ENCODE peak calls at places on chromosomes 4 and X, in seven cellular contexts. U is K562, C is uterus, O is heart right ventricle, J is Peyer's patch, Q is left ventricle myocardium inferior, G is psoas muscle. B is an unnamed sample. For H3K9me3, the result is how much of the 10 kb centered on the place peaks cover.

GRCh38 chrX:134599173-134599914 is 58.9 kb downstream of the PLAC1 start:
- DNase-seq in U (no peak), C (peak), O (no peak), J (no peak), Q (no peak), G (no peak), B (no peak)

GRCh38 chr4:52837716-52838558 is 24.2 kb upstream of the RASL11B start:
- DNase-seq in U (no peak), C (no peak), O (no peak), J (no peak), Q (no peak), G (no peak), B (no peak)

GRCh38 chrX:138874271-138874670 is 162.8 kb upstream of the FGF13 start:
- DNase-seq in U (no peak), C (no peak), O (no peak), J (no peak), Q (no peak), G (no peak), B (no peak)

GRCh38 chrX:116379854-116380253 is 56.6 kb upstream of the SLC6A14 start:
- DNase-seq in U (no peak), C (no peak), O (peak), J (no peak), Q (peak), G (peak), B (no peak)

GRCh38 chr4:25223770-25224375 is 10.0 kb upstream of the PI4K2B start:
- DNase-seq in U (no peak), C (no peak), O (no peak), J (no peak), Q (no peak), G (no peak), B (no peak)

GRCh38 chr4:184897807-184898388 is 72.1 kb upstream of the ACSL1 start:
- DNase-seq in U (no peak), C (no peak), O (no peak), J (no peak), Q (no peak), G (no peak), B (no peak)

GRCh38 chr4:24894243-24894642 is 18.6 kb downstream of the CCDC149 start:
- DNase-seq in U (no peak), C (no peak), O (no peak), J (no peak), Q (no peak), G (no peak), B (no peak)

GRCh38 chr4:185965456-185966384 is 103.2 kb upstream of the TLR3 start:
- DNase-seq in U (no peak), C (no peak), O (no peak), J (no peak), Q (no peak), G (no peak), B (no peak)

GRCh38 chr4:65508169-65508568 is 162.1 kb downstream of the EPHA5 start:
- DNase-seq in U (no peak), C (no peak), O (no peak), J (no peak), Q (no peak), G (no peak), B (no peak)

GRCh38 chr4:58606303-58606702 is 1496.1 kb upstream of the IGFBP7 start:
- DNase-seq in U (no peak), C (no peak), O (no peak), J (no peak), Q (no peak), G (no peak), B (no peak)

GRCh38 chr4:14434483-14434882 is 567.8 kb upstream of the CPEB2 start:
- DNase-seq in U (no peak), C (no peak), O (no peak), J (no peak), Q (no peak), G (no peak), B (no peak)

GRCh38 chr4:73777612-73778011 is 37.2 kb downstream of the CXCL8 start:
- DNase-seq in U (no peak), C (no peak), O (no peak), J (no peak), Q (no peak), G (no peak), B (no peak)

GRCh38 chr4:181830404-181831035 is 412.7 kb upstream of the TENM3 start:
- DNase-seq in U (no peak), C (no peak), O (no peak), J (no peak), Q (no peak), G (no peak), B (no peak)

GRCh38 chr4:30630431-30630830 is 89.7 kb upstream of the PCDH7 start:
- DNase-seq in U (no peak), C (no peak), O (no peak), J (no peak), Q (no peak), G (no peak), B (no peak)

GRCh38 chr4:153140294-153140693 is 63.9 kb upstream of the TRIM2 start:
- DNase-seq in U (no peak), C (no peak), O (no peak), J (no peak), Q (no peak), G (no peak), B (no peak)

GRCh38 chr4:89298788-89299152 is 8.8 kb downstream of the GPRIN3 start:
- DNase-seq in U (no peak), C (no peak), O (no peak), J (no peak), Q (no peak), G (no peak), B (no peak)

GRCh38 chr4:15729910-15730533 is 27.2 kb downstream of the BST1 start:
- DNase-seq in U (peak), C (peak), O (no peak), J (no peak), Q (no peak), G (no peak), B (no peak)

GRCh38 chr4:37976991-37977470 is 16.8 kb downstream of the PTTG2 start:
- DNase-seq in U (peak), C (peak), O (peak), J (peak), Q (peak), G (peak), B (peak)

GRCh38 chrX:129845616-129846190 is 2.0 kb upstream of the ZDHHC9 start:
- DNase-seq in U (no peak), C (no peak), O (no peak), J (no peak), Q (no peak), G (no peak), B (no peak)

GRCh38 chr4:110618091-110619000 is 4.5 kb downstream of the PITX2 start:
- DNase-seq in U (no peak), C (no peak), O (no peak), J (peak), Q (no peak), G (peak), B (no peak)

GRCh38 chr4:105560488-105560887 is 8.1 kb downstream of the ARHGEF38 start:
- DNase-seq in U (no peak), C (no peak), O (no peak), J (no peak), Q (no peak), G (no peak), B (no peak)

GRCh38 chr4:2247128-2248043 is 5.5 kb upstream of the HAUS3 start:
- DNase-seq in U (no peak), C (peak), O (peak), J (no peak), Q (peak), G (peak), B (peak)

GRCh38 chr4:77697860-77698599 is 92.4 kb downstream of the CXCL13 start:
- DNase-seq in U (no peak), C (no peak), O (no peak), J (peak), Q (no peak), G (peak), B (peak)

GRCh38 chrX:51743179-51743957 is at the start of gene GSPT2:
- DNase-seq in U (peak), C (peak), O (peak), J (peak), Q (peak), G (peak), B (peak)

GRCh38 chr4:173486714-173487392 is 43.2 kb downstream of the HAND2 start:
- DNase-seq in U (no peak), C (no peak), O (no peak), J (no peak), Q (peak), G (no peak), B (no peak)

GRCh38 chrX:17531500-17531899 is 156.5 kb downstream of the NHS start:
- DNase-seq in U (no peak), C (no peak), O (no peak), J (no peak), Q (no peak), G (no peak), B (no peak)
- TF ChIP-seq CTCF in U (peak), C (no peak), O (no peak), J (no peak), Q (no peak), G (no peak), B (no peak)

DNA sequence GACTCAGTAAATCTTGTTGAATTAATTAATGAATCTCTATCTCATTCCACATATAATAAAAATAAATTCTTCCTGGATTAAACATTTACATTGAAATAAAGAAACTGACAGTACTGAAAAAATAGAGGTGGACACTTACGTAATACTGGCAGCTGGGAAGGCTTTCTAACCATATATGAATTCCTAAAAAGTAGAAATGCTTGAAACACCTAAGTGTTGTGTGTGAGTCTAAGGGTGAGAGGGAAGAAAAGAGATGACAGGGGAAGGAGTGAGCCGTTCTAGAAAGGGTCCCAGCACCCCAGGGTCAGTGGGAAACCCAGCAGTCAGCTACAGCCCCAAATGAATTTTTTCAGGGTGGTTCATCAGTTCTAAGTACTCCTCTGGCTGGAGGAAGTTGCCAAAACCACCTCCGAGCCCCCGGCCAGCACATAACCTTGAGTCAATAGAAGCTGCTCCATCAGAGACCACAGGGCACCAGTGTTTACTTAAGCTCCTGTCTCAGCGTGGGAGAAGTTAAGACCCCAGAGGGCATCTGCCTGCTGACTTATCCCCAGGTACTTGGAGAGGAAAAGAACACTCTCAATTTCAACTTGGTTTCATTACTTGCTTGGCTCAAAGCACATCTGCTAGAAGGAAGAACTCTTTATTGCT is 18.3 kb downstream of the GAB3 start:
- DNase-seq in U (no peak), C (no peak), O (no peak), J (no peak), Q (no peak), G (no peak), B (no peak)
- H3K9me3 ChIP-seq in U (under half), C (under half), O (under half), J (under half), Q (under half), G (under half), B (under half)

DNA sequence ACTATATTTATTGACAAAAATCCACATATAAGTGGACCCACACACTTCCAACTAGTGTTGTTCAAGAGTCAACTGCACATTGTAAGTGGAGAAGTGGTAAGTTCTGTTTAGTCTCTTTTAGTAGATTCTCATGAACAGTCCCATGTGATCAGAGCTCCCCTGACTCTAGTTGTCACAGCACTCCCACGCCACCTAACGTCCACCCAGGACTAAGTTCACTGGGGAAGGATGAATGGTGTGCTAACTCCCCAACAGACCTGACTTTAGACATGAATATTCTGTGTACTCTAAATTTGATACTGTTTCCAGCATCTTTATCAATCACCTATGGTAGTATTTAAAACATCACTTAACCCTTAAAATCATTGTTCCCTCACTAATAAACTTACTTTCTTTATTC is 59.8 kb downstream of the PACRGL start:
- DNase-seq in U (peak), C (no peak), O (no peak), J (no peak), Q (no peak), G (no peak), B (no peak)
- TF ChIP-seq CTCF in U (peak), C (no peak), O (no peak), J (no peak), Q (no peak), G (no peak), B (no peak)

DNA sequence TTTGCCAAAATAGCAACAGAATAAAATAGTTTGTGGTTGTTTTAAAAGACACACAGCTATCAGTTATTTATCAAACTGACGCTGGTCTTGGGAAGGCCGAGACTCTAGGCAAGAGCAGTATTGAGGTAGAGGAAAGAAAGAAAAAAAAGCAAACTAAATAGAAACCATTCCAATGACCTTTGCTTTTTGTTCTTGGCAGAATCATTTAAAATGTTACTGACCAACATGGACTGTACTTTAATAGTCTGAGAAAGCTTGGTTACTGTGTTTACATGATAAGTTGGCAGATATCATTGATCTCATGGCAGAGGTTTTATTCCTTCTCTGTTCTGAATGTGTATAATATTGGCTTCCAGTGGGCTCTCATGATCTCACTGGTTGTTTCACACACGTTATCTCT is 11.9 kb downstream of the CWH43 start:
- DNase-seq in U (no peak), C (no peak), O (no peak), J (no peak), Q (no peak), G (no peak), B (no peak)
- H3K9me3 ChIP-seq in U (under half), C (under half), O (under half), J (under half), Q (under half), G (under half), B (under half)

GRCh38 chr4:121199742-121200561 is 35.8 kb upstream of the TNIP3 start:
- DNase-seq in U (no peak), C (no peak), O (no peak), J (no peak), Q (no peak), G (no peak), B (no peak)
- TF ChIP-seq CTCF in U (no peak), C (no peak), O (no peak), J (no peak), Q (no peak), G (no peak), B (no peak)

DNA sequence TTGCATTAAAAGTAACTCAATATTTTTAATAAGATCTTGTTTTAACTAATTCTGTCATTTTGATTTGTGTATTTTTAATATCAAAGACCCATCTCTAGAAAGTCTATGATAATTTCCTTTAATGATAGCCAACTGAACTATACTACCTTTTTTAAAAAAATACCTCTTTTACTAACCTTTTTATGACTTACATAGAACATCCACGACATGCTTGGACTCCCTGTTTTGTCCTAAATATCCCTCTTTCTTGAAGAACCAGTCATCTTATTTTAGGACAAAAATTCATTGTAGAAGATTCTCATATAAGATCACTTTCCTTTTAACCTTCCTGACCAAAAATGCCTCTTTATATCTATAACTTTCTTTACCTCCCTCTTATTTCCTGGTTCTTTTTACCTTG is 76.8 kb upstream of the GC start:
- DNase-seq in U (no peak), C (no peak), O (no peak), J (no peak), Q (no peak), G (no peak), B (no peak)
- H3K9me3 ChIP-seq in U (under half), C (under half), O (half or more), J (under half), Q (half or more), G (under half), B (under half)

GRCh38 chr4:132619968-132620367 is 529.1 kb upstream of the PCDH10 start:
- DNase-seq in U (no peak), C (no peak), O (no peak), J (no peak), Q (no peak), G (no peak), B (no peak)

GRCh38 chr4:132614682-132615081 is 534.4 kb upstream of the PCDH10 start:
- DNase-seq in U (peak), C (no peak), O (no peak), J (no peak), Q (no peak), G (no peak), B (no peak)
- TF ChIP-seq CTCF in U (no peak), C (no peak), O (no peak), J (no peak), Q (peak), G (no peak), B (no peak)

GRCh38 chr4:84496356-84497219 is 2.5 kb downstream of the NKX6-1 start:
- DNase-seq in U (no peak), C (no peak), O (no peak), J (no peak), Q (no peak), G (no peak), B (no peak)

GRCh38 chr4:84497835-84498202 is 1.3 kb downstream of the NKX6-1 start:
- DNase-seq in U (no peak), C (no peak), O (no peak), J (no peak), Q (no peak), G (no peak), B (no peak)

GRCh38 chr4:84499065-84499982 is at the start of gene NKX6-1:
- DNase-seq in U (peak), C (peak), O (no peak), J (peak), Q (peak), G (peak), B (peak)

GRCh38 chr4:84497220-84497834 is 1.8 kb downstream of the NKX6-1 start:
- DNase-seq in U (no peak), C (peak), O (no peak), J (no peak), Q (no peak), G (no peak), B (no peak)

DNA sequence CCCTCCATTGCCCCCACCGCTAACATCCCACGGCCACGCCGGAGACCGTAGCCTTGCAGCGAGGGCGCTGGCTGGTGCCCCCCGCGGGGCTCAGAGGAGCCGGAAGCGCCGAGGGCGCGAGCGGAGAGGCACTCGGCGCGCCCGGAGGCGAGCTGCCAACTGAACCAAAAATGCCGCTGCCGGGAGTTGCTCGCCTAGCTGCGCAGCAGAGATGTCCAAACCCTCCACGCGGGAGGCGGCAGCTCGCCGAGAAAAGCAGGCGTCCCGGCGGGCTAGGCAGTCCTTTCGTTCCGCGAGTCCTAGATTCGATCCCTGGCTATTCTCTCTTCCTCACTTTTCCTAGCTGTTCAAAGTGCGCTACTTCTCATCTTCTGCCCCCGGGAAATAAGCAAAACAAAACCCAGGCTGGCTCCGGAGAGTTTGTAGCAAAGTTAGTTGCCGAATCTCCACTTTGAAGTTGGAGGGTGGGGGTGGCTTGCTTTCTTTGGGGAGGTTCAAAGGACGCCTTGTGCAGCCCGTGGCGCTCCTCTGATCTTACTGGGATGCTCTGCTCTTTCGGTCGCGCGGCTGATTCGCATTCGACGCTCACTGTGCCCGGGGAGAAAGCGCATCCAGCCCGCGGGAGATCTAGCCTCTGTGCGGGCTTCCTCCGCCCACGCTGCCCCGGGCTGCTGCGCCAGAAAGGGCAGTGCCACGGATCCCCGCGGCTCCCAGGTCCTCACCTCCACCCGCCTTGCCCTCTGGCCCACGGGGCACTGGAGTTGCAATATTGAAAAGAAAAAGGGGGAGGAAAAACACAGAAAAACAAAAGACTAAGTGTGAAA is 677 bp downstream of the NKX6-1 start:
- DNase-seq in U (no peak), C (no peak), O (no peak), J (no peak), Q (no peak), G (no peak), B (no peak)
- H3K9me3 ChIP-seq in U (under half), C (under half), O (under half), J (under half), Q (under half), G (under half), B (under half)

B was measured in stomach.